ENCODE peak calls at places on chromosomes 5 and 9, in five cellular contexts. U is hippocampal formation; K is H9; R is stimulated activated CD4-positive, alpha-beta T cell treated with anti-CD3 and anti-CD28 coated beads, TNF-alpha, amount 100 ng/mL, for 24 hours; D is HTR-8/SVneo. N is an unnamed sample.

GRCh38 chr9:105138306-105138801 is 106.1 kb upstream of the SLC44A1 start:
- DNase-seq in U (no peak), D (no peak), K (peak; percentile 69), R (no peak), N (no peak)

GRCh38 chr5:178331491-178331981 is 98.9 kb upstream of the PHYKPL start:
- DNase-seq in U (peak; percentile 92), R (no peak), D (no peak), K (no peak), N (no peak)

GRCh38 chr5:143521891-143522290 is 118.4 kb upstream of the NR3C1 start:
- DNase-seq in D (no peak), U (peak; percentile 7), R (no peak), K (no peak), N (no peak)

GRCh38 chr9:121699271-121700164 is 48.1 kb downstream of the DAB2IP start:
- DNase-seq in U (no peak), K (peak; percentile 63), D (peak; percentile 24), R (no peak), N (peak; percentile 78)

GRCh38 chr5:7927466-7928375 is 58.8 kb downstream of the MTRR start:
- DNase-seq in K (peak; percentile 73), D (peak; percentile 87), R (peak; percentile 7), U (peak; percentile 32), N (no peak)

GRCh38 chr9:33166263-33167083 is 663 bp downstream of the B4GALT1 start:
- DNase-seq in R (no peak), U (no peak), D (no peak), K (no peak), N (peak; percentile 60)

GRCh38 chr9:876425-876824 is 34.9 kb downstream of the DMRT1 start:
- DNase-seq in D (no peak), K (no peak), U (no peak), R (no peak), N (no peak)

GRCh38 chr9:80995759-80996158 is 693.6 kb downstream of the TLE1 start:
- DNase-seq in R (no peak), U (no peak), K (no peak), D (peak; percentile 0), N (no peak)

GRCh38 chr5:132496631-132497487 is 6.3 kb upstream of the IRF1 start:
- DNase-seq in R (no peak), K (peak; percentile 93), U (peak; percentile 9), D (peak; percentile 75), N (peak; percentile 82)

GRCh38 chr5:69491838-69492390 is 676 bp upstream of the OCLN start:
- DNase-seq in D (no peak), R (no peak), K (no peak), U (no peak), N (no peak)

GRCh38 chr5:112957970-112958773 is 18.4 kb upstream of the DCP2 start:
- DNase-seq in K (no peak), R (no peak), U (peak; percentile 24), D (peak; percentile 76), N (no peak)

GRCh38 chr5:124748687-124749594 is 2.5 kb upstream of the ZNF608 start:
- DNase-seq in R (no peak), K (peak; percentile 92), D (peak; percentile 77), U (peak; percentile 96), N (no peak)

GRCh38 chr9:23551171-23551795 is 274.8 kb downstream of the ELAVL2 start:
- DNase-seq in K (no peak), D (no peak), U (no peak), R (no peak), N (no peak)

GRCh38 chr9:116959775-116960174 is 272.7 kb downstream of the TRIM32 start:
- DNase-seq in D (no peak), U (no peak), K (peak; percentile 38), R (no peak), N (no peak)

GRCh38 chr5:73388371-73388684 is 60.2 kb downstream of the FOXD1 start:
- DNase-seq in K (no peak), R (no peak), D (peak; percentile 53), U (no peak), N (no peak)

GRCh38 chr9:135669616-135670285 is 6.6 kb downstream of the LCN9 start:
- DNase-seq in D (no peak), U (no peak), K (no peak), R (no peak), N (no peak)